ENCODE peak calls at places on chromosomes 3 and 15, in four cellular contexts. G, D, J and M are unnamed samples.
A peak's percentile ranks its signal among the peaks of the same experiment; 100 is the strongest.

GRCh38 chr3:17412950-17413530 is 329.4 kb downstream of the TBC1D5 start:
- DNase-seq in G (peak; percentile 15), D (peak; percentile 56), J (peak; percentile 46), M (peak; percentile 3)

GRCh38 chr3:43071313-43071893 is 34.5 kb downstream of the POMGNT2 start:
- DNase-seq in G (no peak), D (peak; percentile 19), J (no peak), M (no peak)

GRCh38 chr15:58805095-58805494 is 34.0 kb downstream of the MINDY2 start:
- DNase-seq in G (no peak), D (no peak), J (no peak), M (no peak)

GRCh38 chr15:31236184-31237041 is 90.2 kb upstream of the KLF13 start:
- DNase-seq in G (peak; percentile 83), D (no peak), J (peak; percentile 95), M (peak; percentile 33)

GRCh38 chr3:143464850-143465249 is 345.3 kb downstream of the CHST2 start:
- DNase-seq in G (no peak), D (no peak), J (peak; percentile 36), M (no peak)

GRCh38 chr3:123540285-123540684 is 44.6 kb downstream of the HACD2 start:
- DNase-seq in G (no peak), D (no peak), J (no peak), M (no peak)

GRCh38 chr15:50675524-50676144 is 11.0 kb downstream of the TRPM7 start:
- DNase-seq in G (no peak), D (peak; percentile 21), J (peak; percentile 2), M (no peak)

GRCh38 chr15:64883997-64884511 is 27.6 kb upstream of the ANKDD1A start:
- DNase-seq in G (peak; percentile 48), D (no peak), J (peak; percentile 59), M (no peak)

GRCh38 chr3:134796313-134797079 is 1.4 kb downstream of the EPHB1 start:
- DNase-seq in G (no peak), D (no peak), J (peak; percentile 56), M (peak; percentile 21)